ENCODE peak calls at places on chromosomes 7 and 10, in six cellular contexts. N, U, I, X, S and F are unnamed samples.

GRCh38 chr10:84715911-84716310 is 387.5 kb downstream of the CCSER2 start:
- DNase-seq in U (peak; percentile 48), X (peak; percentile 21), N (peak; percentile 5), I (no peak), S (no peak), F (no peak)

GRCh38 chr7:5695037-5695708 is 86.3 kb downstream of the RNF216 start:
- DNase-seq in U (peak; percentile 62), S (peak; percentile 73), X (no peak), N (peak; percentile 94), I (no peak), F (no peak)

GRCh38 chr7:139738101-139738489 is 39.7 kb downstream of the HIPK2 start:
- DNase-seq in X (no peak), N (peak; percentile 62), S (peak; percentile 25), I (no peak), U (no peak), F (no peak)

GRCh38 chr10:63603709-63604445 is 82.7 kb downstream of the REEP3 start:
- DNase-seq in N (peak; percentile 72), I (no peak), S (peak; percentile 17), X (no peak), U (peak; percentile 55), F (no peak)

GRCh38 chr10:120511165-120511564 is 54.1 kb downstream of the PLPP4 start:
- DNase-seq in S (peak; percentile 84), I (no peak), X (no peak), U (no peak), N (peak; percentile 12), F (no peak)

GRCh38 chr7:28544453-28545142 is 132.3 kb downstream of the CREB5 start:
- DNase-seq in X (no peak), N (no peak), U (no peak), S (no peak), I (no peak), F (no peak)

GRCh38 chr7:105429746-105430612 is 41.3 kb upstream of the SRPK2 start:
- DNase-seq in N (peak; percentile 71), X (peak; percentile 53), S (peak; percentile 61), I (no peak), U (peak; percentile 52), F (no peak)

GRCh38 chr10:11330383-11331020 is 280.9 kb downstream of the USP6NL start:
- DNase-seq in X (no peak), I (no peak), S (peak; percentile 72), U (no peak), N (peak; percentile 66), F (no peak)

GRCh38 chr7:137404918-137405317 is 61.4 kb upstream of the PTN start:
- DNase-seq in N (peak; percentile 58), I (no peak), S (no peak), U (no peak), X (no peak), F (no peak)

GRCh38 chr10:102517553-102517952 is 13.8 kb downstream of the SUFU start:
- DNase-seq in X (no peak), U (no peak), S (peak; percentile 49), I (no peak), N (peak; percentile 41), F (no peak)

GRCh38 chr10:97428572-97428981 is 2.6 kb downstream of the PGAM1 start:
- DNase-seq in U (no peak), X (no peak), I (no peak), S (peak; percentile 27), N (peak; percentile 44), F (no peak)

GRCh38 chr7:139797607-139798006 is 19.8 kb upstream of the HIPK2 start:
- DNase-seq in U (no peak), X (no peak), N (no peak), I (no peak), S (peak; percentile 22), F (no peak)

GRCh38 chr10:129912161-129912917 is 51.7 kb downstream of the EBF3 start:
- DNase-seq in X (no peak), I (no peak), U (no peak), S (peak; percentile 43), N (peak; percentile 37), F (no peak)

GRCh38 chr7:103391976-103392375 is 44.5 kb downstream of the PSMC2 start:
- DNase-seq in S (no peak), X (no peak), I (no peak), N (no peak), U (no peak), F (no peak)

GRCh38 chr10:60144099-60144498 is 237.7 kb upstream of the CCDC6 start:
- DNase-seq in N (no peak), I (no peak), S (no peak), U (no peak), X (no peak), F (no peak)

GRCh38 chr10:35872666-35873065 is 230.6 kb upstream of the FZD8 start:
- DNase-seq in I (no peak), N (no peak), U (no peak), S (no peak), X (no peak), F (no peak)

GRCh38 chr10:106836923-106837322 is 327.6 kb downstream of the SORCS1 start:
- DNase-seq in U (no peak), N (no peak), S (no peak), I (no peak), X (no peak), F (no peak)

DNA sequence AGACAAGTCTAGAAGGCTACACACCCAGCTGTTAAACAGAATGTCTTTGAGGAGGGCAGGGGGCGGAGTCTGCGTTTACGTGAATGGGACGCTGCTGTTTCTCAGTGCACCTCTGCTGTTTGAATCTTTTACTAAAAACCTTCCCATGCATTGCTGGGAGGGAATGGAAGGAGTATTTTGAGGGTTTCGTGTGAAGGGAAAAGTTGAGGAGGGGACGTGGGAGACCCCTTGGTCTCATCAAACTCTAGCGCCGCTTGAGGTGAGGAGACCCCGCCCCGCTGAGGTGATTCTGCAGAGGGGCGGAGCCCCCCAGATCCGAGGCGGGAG is 474 bp upstream of the VCL start:
- DNase-seq in N (no peak), S (no peak), I (peak; percentile 15), U (no peak), X (no peak), F (no peak)
- TF ChIP-seq CTCF in N (no peak), S (no peak), I (no peak), U (no peak), X (no peak), F (no peak)

GRCh38 chr10:133351408-133352318 is 4.5 kb downstream of the PRAP1 start:
- DNase-seq in N (no peak), I (no peak), S (no peak), X (no peak), U (no peak), F (no peak)
- TF ChIP-seq CTCF in N (no peak), I (no peak), S (no peak), X (no peak), U (no peak), F (no peak)

DNA sequence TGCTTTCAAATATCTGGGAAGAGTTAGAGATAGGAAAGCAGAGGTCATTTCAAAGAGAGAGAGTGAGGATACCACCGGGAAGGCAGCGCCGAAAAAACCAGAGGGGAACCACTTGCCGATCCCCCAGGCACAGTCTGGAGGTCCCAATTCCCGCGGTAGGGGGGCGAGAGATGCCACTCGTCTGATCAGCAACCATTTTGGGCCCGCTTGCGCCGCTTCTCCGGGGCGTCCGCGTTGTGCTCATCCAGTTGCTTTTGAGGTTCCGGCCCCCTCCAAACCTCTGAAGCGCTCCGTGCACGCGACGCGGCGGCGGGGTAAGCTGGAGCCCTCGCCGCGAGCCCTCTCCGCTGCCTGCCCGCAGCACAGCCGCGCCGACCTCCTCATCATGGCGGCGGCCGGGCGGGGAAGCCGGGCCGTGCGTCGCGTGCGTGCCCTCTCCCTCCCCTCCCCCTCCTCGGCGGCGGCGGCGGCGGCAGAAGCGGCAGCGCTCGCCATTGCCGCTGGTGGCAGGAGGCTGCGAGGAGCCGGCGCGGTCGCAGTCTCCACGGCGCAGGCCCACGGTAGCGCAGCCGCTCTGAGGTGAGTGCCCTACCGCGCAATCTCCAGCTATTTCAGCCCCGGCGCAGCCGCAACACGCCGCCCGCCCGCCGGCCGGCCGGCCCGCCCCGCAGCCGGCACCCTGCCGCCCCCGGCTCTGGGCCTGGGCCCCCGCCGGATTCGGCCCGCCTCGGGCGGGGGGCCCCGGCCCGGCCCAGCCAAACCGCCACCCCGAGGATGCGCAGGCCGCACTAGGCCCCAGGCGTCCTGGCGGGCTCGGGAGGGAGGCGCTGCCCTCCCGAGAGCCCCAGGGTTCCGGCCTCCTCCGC is at the start of gene NRF1:
- DNase-seq in U (peak; percentile 88), N (peak; percentile 87), I (peak; percentile 45), X (peak; percentile 86), S (peak; percentile 88), F (peak; percentile 59)
- TF ChIP-seq CTCF in U (no peak), N (peak; percentile 6), I (peak; percentile 29), X (no peak), S (peak; percentile 26), F (no peak)

GRCh38 chr7:73779517-73779916 is 9.4 kb upstream of the CLDN3 start:
- DNase-seq in I (no peak), U (no peak), N (no peak), S (peak; percentile 26), X (no peak), F (no peak)
- TF ChIP-seq CTCF in I (no peak), U (no peak), N (no peak), S (no peak), X (no peak), F (no peak)

GRCh38 chr7:25726180-25726579 is 425.8 kb upstream of the NFE2L3 start:
- DNase-seq in S (no peak), X (no peak), N (no peak), U (no peak), I (no peak), F (no peak)

GRCh38 chr7:25716421-25716820 is 435.6 kb upstream of the NFE2L3 start:
- DNase-seq in U (no peak), X (no peak), I (no peak), S (no peak), N (no peak), F (no peak)

GRCh38 chr7:25725483-25725882 is 426.5 kb upstream of the NFE2L3 start:
- DNase-seq in S (no peak), X (no peak), N (no peak), U (no peak), I (no peak), F (no peak)

GRCh38 chr7:25722856-25723255 is 429.1 kb upstream of the NFE2L3 start:
- DNase-seq in I (no peak), S (no peak), X (no peak), N (no peak), U (no peak), F (no peak)

GRCh38 chr7:25720427-25720826 is 431.6 kb upstream of the NFE2L3 start:
- DNase-seq in S (no peak), I (no peak), X (no peak), U (no peak), N (peak; percentile 3), F (no peak)
- TF ChIP-seq CTCF in S (peak; percentile 15), I (peak; percentile 28), X (no peak), U (no peak), N (peak; percentile 14), F (no peak)

GRCh38 chr7:23474098-23474828 is 4.0 kb upstream of the IGF2BP3 start:
- DNase-seq in X (peak; percentile 91), S (peak; percentile 91), I (no peak), U (peak; percentile 96), N (peak; percentile 96), F (no peak)
- TF ChIP-seq CTCF in X (no peak), S (no peak), I (no peak), U (no peak), N (no peak), F (no peak)

DNA sequence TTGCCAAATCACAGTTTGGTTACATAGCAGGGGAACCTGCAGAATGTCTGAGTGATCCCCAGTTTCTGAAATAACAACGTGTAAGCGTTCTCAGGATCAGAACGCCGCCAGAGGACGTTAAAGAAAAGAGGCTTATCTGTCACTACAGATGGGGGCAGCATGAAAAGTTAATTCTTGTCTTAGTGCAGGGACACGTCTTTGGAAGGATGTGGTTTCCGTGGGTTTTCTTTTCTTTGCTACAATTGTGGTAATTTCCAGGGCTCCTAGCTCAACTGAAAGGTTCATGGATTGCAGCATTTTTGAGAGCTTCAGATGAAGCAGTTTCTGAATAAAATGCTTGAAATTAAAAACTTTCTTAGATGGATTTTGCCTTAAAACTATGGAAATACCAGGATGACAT is 106.6 kb downstream of the PRKCQ start:
- DNase-seq in I (no peak), X (peak; percentile 20), N (no peak), U (peak; percentile 38), S (no peak), F (no peak)
- TF ChIP-seq CTCF in I (no peak), X (no peak), N (no peak), U (peak; percentile 10), S (no peak), F (no peak)